ENCODE peak calls at places on chromosomes 3 and 15, in five cellular contexts. E, T, Z, A and L are unnamed samples.

GRCh38 chr3:79306939-79307590 is 460.7 kb downstream of the ROBO1 start:
- DNase-seq in E (no peak), T (no peak), Z (no peak), A (no peak), L (no peak)

GRCh38 chr15:54032066-54032465 is 53.8 kb downstream of the UNC13C start:
- DNase-seq in E (no peak), T (no peak), Z (no peak), A (no peak), L (no peak)

GRCh38 chr15:25242166-25242879 is 196.5 kb downstream of the UBE3A start:
- DNase-seq in E (peak; percentile 14), T (no peak), Z (no peak), A (no peak), L (no peak)

GRCh38 chr3:42489937-42490227 is 12.6 kb upstream of the VIPR1 start:
- DNase-seq in E (no peak), T (no peak), Z (no peak), A (no peak), L (no peak)

GRCh38 chr3:52345521-52346110 is 29.5 kb downstream of the DNAH1 start:
- DNase-seq in E (no peak), T (no peak), Z (no peak), A (no peak), L (no peak)

GRCh38 chr3:196502775-196503181 is 790 bp downstream of the RNF168 start:
- DNase-seq in E (peak; percentile 47), T (peak; percentile 20), Z (peak; percentile 77), A (peak; percentile 26), L (peak; percentile 75)

GRCh38 chr15:37594431-37594830 is 340.0 kb upstream of the TMCO5A start:
- DNase-seq in E (no peak), T (no peak), Z (no peak), A (peak; percentile 28), L (peak; percentile 67)

GRCh38 chr3:149277338-149277813 is 55.7 kb upstream of the CP start:
- DNase-seq in E (no peak), T (no peak), Z (no peak), A (no peak), L (peak; percentile 16)

GRCh38 chr15:45704329-45705249 is 69.8 kb downstream of the SQOR start:
- DNase-seq in E (peak; percentile 39), T (no peak), Z (peak; percentile 33), A (no peak), L (no peak)

GRCh38 chr3:140917769-140918168 is 23.9 kb upstream of the SLC25A36 start:
- DNase-seq in E (no peak), T (no peak), Z (no peak), A (no peak), L (no peak)

GRCh38 chr3:174957581-174958001 is 98.5 kb downstream of the NAALADL2 start:
- DNase-seq in E (no peak), T (no peak), Z (no peak), A (no peak), L (no peak)

GRCh38 chr15:37653018-37653417 is 281.4 kb upstream of the TMCO5A start:
- DNase-seq in E (no peak), T (no peak), Z (no peak), A (no peak), L (no peak)

GRCh38 chr3:159937561-159937960 is 51.1 kb upstream of the IL12A start:
- DNase-seq in E (no peak), T (no peak), Z (no peak), A (no peak), L (no peak)

GRCh38 chr3:38632989-38633388 is 16.5 kb downstream of the SCN5A start:
- DNase-seq in E (no peak), T (no peak), Z (no peak), A (no peak), L (no peak)

GRCh38 chr15:71649894-71650293 is 160.5 kb upstream of the NR2E3 start:
- DNase-seq in E (peak; percentile 41), T (no peak), Z (no peak), A (no peak), L (no peak)

GRCh38 chr3:56883828-56884227 is 82.1 kb upstream of the ARHGEF3 start:
- DNase-seq in E (no peak), T (no peak), Z (no peak), A (no peak), L (no peak)

GRCh38 chr3:61802772-61803171 is 241.4 kb downstream of the PTPRG start:
- DNase-seq in E (no peak), T (no peak), Z (no peak), A (peak; percentile 32), L (no peak)